ENCODE peak calls at places on chromosomes 13 and 19, in four cellular contexts. One of them, this sample, is unnamed.

GRCh38 chr19:46015080-46015960 is 7.5 kb downstream of the PGLYRP1 start:
- DNase-seq in NCI-H510A: peak
- DNase-seq in AG09309: no peak
- DNase-seq in fibroblast of the conjunctiva: no peak
- DNase-seq in this sample: no peak

GRCh38 chr19:54429545-54430227 is 14.4 kb downstream of the TTYH1 start:
- DNase-seq in NCI-H510A: no peak
- DNase-seq in AG09309: no peak
- DNase-seq in fibroblast of the conjunctiva: no peak
- DNase-seq in this sample: no peak

GRCh38 chr19:5553892-5554291 is 13.9 kb downstream of the TINCR start:
- DNase-seq in NCI-H510A: no peak
- DNase-seq in AG09309: no peak
- DNase-seq in fibroblast of the conjunctiva: no peak
- DNase-seq in this sample: no peak

GRCh38 chr19:30341646-30342201 is 30.5 kb upstream of the ZNF536 start:
- DNase-seq in NCI-H510A: no peak
- DNase-seq in AG09309: no peak
- DNase-seq in fibroblast of the conjunctiva: no peak
- DNase-seq in this sample: no peak

GRCh38 chr13:24261566-24261965 is 47.8 kb upstream of the C1QTNF9 start:
- DNase-seq in NCI-H510A: no peak
- DNase-seq in AG09309: no peak
- DNase-seq in fibroblast of the conjunctiva: no peak
- DNase-seq in this sample: no peak

GRCh38 chr13:23378009-23378632 is 55.4 kb downstream of the SACS start:
- DNase-seq in NCI-H510A: no peak
- DNase-seq in AG09309: peak
- DNase-seq in fibroblast of the conjunctiva: peak
- DNase-seq in this sample: peak

GRCh38 chr19:51398096-51398704 is 7.8 kb upstream of the C19orf84 start:
- DNase-seq in NCI-H510A: no peak
- DNase-seq in AG09309: no peak
- DNase-seq in fibroblast of the conjunctiva: no peak
- DNase-seq in this sample: no peak

GRCh38 chr13:23898101-23898500 is 799 bp upstream of the C1QTNF9B start:
- DNase-seq in NCI-H510A: no peak
- DNase-seq in AG09309: no peak
- DNase-seq in fibroblast of the conjunctiva: peak
- DNase-seq in this sample: no peak

GRCh38 chr19:14337510-14337909 is 43.7 kb upstream of the ADGRE5 start:
- DNase-seq in NCI-H510A: no peak
- DNase-seq in AG09309: no peak
- DNase-seq in fibroblast of the conjunctiva: no peak
- DNase-seq in this sample: no peak

GRCh38 chr13:36887758-36888521 is 32.1 kb downstream of the SMAD9 start:
- DNase-seq in NCI-H510A: no peak
- DNase-seq in AG09309: no peak
- DNase-seq in fibroblast of the conjunctiva: no peak
- DNase-seq in this sample: no peak

GRCh38 chr19:34300380-34300779 is 46.0 kb downstream of the GARRE1 start:
- DNase-seq in NCI-H510A: no peak
- DNase-seq in AG09309: no peak
- DNase-seq in fibroblast of the conjunctiva: no peak
- DNase-seq in this sample: no peak

GRCh38 chr13:46317120-46317519 is 69.9 kb downstream of the RUBCNL start:
- DNase-seq in NCI-H510A: no peak
- DNase-seq in AG09309: no peak
- DNase-seq in fibroblast of the conjunctiva: no peak
- DNase-seq in this sample: no peak

GRCh38 chr19:57279418-57280164 is 694 bp upstream of the ZNF460 start:
- DNase-seq in NCI-H510A: peak
- DNase-seq in AG09309: peak
- DNase-seq in fibroblast of the conjunctiva: peak
- DNase-seq in this sample: peak

GRCh38 chr19:5117421-5117820 is 148.5 kb downstream of the KDM4B start:
- DNase-seq in NCI-H510A: no peak
- DNase-seq in AG09309: no peak
- DNase-seq in fibroblast of the conjunctiva: no peak
- DNase-seq in this sample: no peak

GRCh38 chr13:110340812-110341444 is 33.8 kb downstream of the COL4A2 start:
- DNase-seq in NCI-H510A: no peak
- DNase-seq in AG09309: no peak
- DNase-seq in fibroblast of the conjunctiva: no peak
- DNase-seq in this sample: no peak

GRCh38 chr19:28960986-28961705 is 251.8 kb downstream of the UQCRFS1 start:
- DNase-seq in NCI-H510A: no peak
- DNase-seq in AG09309: no peak
- DNase-seq in fibroblast of the conjunctiva: no peak
- DNase-seq in this sample: no peak

GRCh38 chr19:15893498-15893897 is 4.4 kb downstream of the CYP4F2 start:
- DNase-seq in NCI-H510A: no peak
- DNase-seq in AG09309: no peak
- DNase-seq in fibroblast of the conjunctiva: no peak
- DNase-seq in this sample: no peak

GRCh38 chr13:106104281-106104901 is 431.1 kb downstream of the EFNB2 start:
- DNase-seq in NCI-H510A: no peak
- DNase-seq in AG09309: peak
- DNase-seq in fibroblast of the conjunctiva: peak
- DNase-seq in this sample: no peak

GRCh38 chr13:66532146-66532545 is 698.0 kb downstream of the PCDH9 start:
- DNase-seq in NCI-H510A: no peak
- DNase-seq in AG09309: no peak
- DNase-seq in fibroblast of the conjunctiva: peak
- DNase-seq in this sample: peak

GRCh38 chr13:44967656-44968451 is 21.4 kb downstream of the NUFIP1 start:
- DNase-seq in NCI-H510A: no peak
- DNase-seq in AG09309: no peak
- DNase-seq in fibroblast of the conjunctiva: no peak
- DNase-seq in this sample: no peak

GRCh38 chr19:4660181-4660791 is 9.9 kb downstream of the MYDGF start:
- DNase-seq in NCI-H510A: no peak
- DNase-seq in AG09309: no peak
- DNase-seq in fibroblast of the conjunctiva: no peak
- DNase-seq in this sample: no peak

GRCh38 chr13:36357692-36358091 is 11.5 kb upstream of the SPART start:
- DNase-seq in NCI-H510A: no peak
- DNase-seq in AG09309: no peak
- DNase-seq in fibroblast of the conjunctiva: no peak
- DNase-seq in this sample: no peak

GRCh38 chr19:37243206-37243632 is 25.2 kb downstream of the ZNF383 start:
- DNase-seq in NCI-H510A: no peak
- DNase-seq in AG09309: no peak
- DNase-seq in fibroblast of the conjunctiva: no peak
- DNase-seq in this sample: no peak

GRCh38 chr13:78978381-78978998 is 319.5 kb upstream of the OBI1 start:
- DNase-seq in NCI-H510A: no peak
- DNase-seq in AG09309: peak
- DNase-seq in fibroblast of the conjunctiva: peak
- DNase-seq in this sample: peak

GRCh38 chr13:109389892-109390345 is 396.5 kb downstream of the IRS2 start:
- DNase-seq in NCI-H510A: no peak
- DNase-seq in AG09309: peak
- DNase-seq in fibroblast of the conjunctiva: no peak
- DNase-seq in this sample: no peak

GRCh38 chr19:2145831-2146241 is 5.5 kb downstream of the AP3D1 start:
- DNase-seq in NCI-H510A: no peak
- DNase-seq in AG09309: no peak
- DNase-seq in fibroblast of the conjunctiva: no peak
- DNase-seq in this sample: no peak

GRCh38 chr13:110201114-110201513 is 105.8 kb downstream of the COL4A1 start:
- DNase-seq in NCI-H510A: no peak
- DNase-seq in AG09309: no peak
- DNase-seq in fibroblast of the conjunctiva: no peak
- DNase-seq in this sample: no peak

GRCh38 chr19:13995017-13995728 is 10.9 kb downstream of the RFX1 start:
- DNase-seq in NCI-H510A: no peak
- DNase-seq in AG09309: no peak
- DNase-seq in fibroblast of the conjunctiva: no peak
- DNase-seq in this sample: no peak

GRCh38 chr13:65911546-65912193 is 1318.5 kb downstream of the PCDH9 start:
- DNase-seq in NCI-H510A: no peak
- DNase-seq in AG09309: peak
- DNase-seq in fibroblast of the conjunctiva: no peak
- DNase-seq in this sample: no peak

GRCh38 chr19:17405250-17406038 is at the start of gene BST2:
- DNase-seq in NCI-H510A: no peak
- DNase-seq in AG09309: no peak
- DNase-seq in fibroblast of the conjunctiva: no peak
- DNase-seq in this sample: no peak

GRCh38 chr13:30743319-30744055 is 8.1 kb downstream of the ALOX5AP start:
- DNase-seq in NCI-H510A: no peak
- DNase-seq in AG09309: peak
- DNase-seq in fibroblast of the conjunctiva: peak
- DNase-seq in this sample: peak

GRCh38 chr19:14385492-14385891 is 4.2 kb downstream of the ADGRE5 start:
- DNase-seq in NCI-H510A: no peak
- DNase-seq in AG09309: no peak
- DNase-seq in fibroblast of the conjunctiva: no peak
- DNase-seq in this sample: no peak